ENCODE peak calls at places on chromosome 1, in five cellular contexts. One of them, this sample, is unnamed.

GRCh38 chr1:62989497-62989896 is 205.6 kb downstream of the ATG4C start:
- DNase-seq in uterus: no peak
- DNase-seq in HCT116: peak
- DNase-seq in GM12865: no peak
- DNase-seq in stomach: no peak
- DNase-seq in this sample: no peak

GRCh38 chr1:43366179-43366578 is 1.6 kb downstream of the ELOVL1 start:
- DNase-seq in uterus: no peak
- DNase-seq in HCT116: no peak
- DNase-seq in GM12865: peak
- DNase-seq in stomach: peak
- DNase-seq in this sample: peak

GRCh38 chr1:111045033-111045722 is 81.5 kb upstream of the LRIF1 start:
- DNase-seq in uterus: no peak
- DNase-seq in HCT116: no peak
- DNase-seq in GM12865: peak
- DNase-seq in stomach: peak
- DNase-seq in this sample: peak

GRCh38 chr1:70146488-70146887 is 58.9 kb downstream of the LRRC40 start:
- DNase-seq in uterus: no peak
- DNase-seq in HCT116: no peak
- DNase-seq in GM12865: no peak
- DNase-seq in stomach: no peak
- DNase-seq in this sample: no peak

GRCh38 chr1:53016705-53017104 is 45.3 kb upstream of the PODN start:
- DNase-seq in uterus: no peak
- DNase-seq in HCT116: no peak
- DNase-seq in GM12865: no peak
- DNase-seq in stomach: no peak
- DNase-seq in this sample: no peak

GRCh38 chr1:159170639-159171038 is 776 bp upstream of the CADM3 start:
- DNase-seq in uterus: no peak
- DNase-seq in HCT116: no peak
- DNase-seq in GM12865: no peak
- DNase-seq in stomach: no peak
- DNase-seq in this sample: no peak

GRCh38 chr1:35644204-35644603 is 2.9 kb upstream of the PSMB2 start:
- DNase-seq in uterus: no peak
- DNase-seq in HCT116: no peak
- DNase-seq in GM12865: no peak
- DNase-seq in stomach: no peak
- DNase-seq in this sample: no peak

GRCh38 chr1:26279598-26280332 is at the start of gene SH3BGRL3:
- DNase-seq in uterus: peak
- DNase-seq in HCT116: peak
- DNase-seq in GM12865: peak
- DNase-seq in stomach: peak
- DNase-seq in this sample: peak

GRCh38 chr1:151714820-151715725 is 1.5 kb downstream of the CELF3 start:
- DNase-seq in uterus: no peak
- DNase-seq in HCT116: no peak
- DNase-seq in GM12865: no peak
- DNase-seq in stomach: no peak
- DNase-seq in this sample: no peak

GRCh38 chr1:156914440-156914856 is 6.0 kb upstream of the LRRC71 start:
- DNase-seq in uterus: no peak
- DNase-seq in HCT116: no peak
- DNase-seq in GM12865: no peak
- DNase-seq in stomach: no peak
- DNase-seq in this sample: no peak

GRCh38 chr1:44031900-44032817 is 897 bp upstream of the SLC6A9 start:
- DNase-seq in uterus: no peak
- DNase-seq in HCT116: no peak
- DNase-seq in GM12865: no peak
- DNase-seq in stomach: peak
- DNase-seq in this sample: peak

GRCh38 chr1:1777950-1778826 is at the start of gene NADK:
- DNase-seq in uterus: no peak
- DNase-seq in HCT116: peak
- DNase-seq in GM12865: peak
- DNase-seq in stomach: peak
- DNase-seq in this sample: peak

GRCh38 chr1:213330281-213330680 is 279.2 kb downstream of the RPS6KC1 start:
- DNase-seq in uterus: no peak
- DNase-seq in HCT116: no peak
- DNase-seq in GM12865: no peak
- DNase-seq in stomach: no peak
- DNase-seq in this sample: no peak

GRCh38 chr1:160853756-160854155 is 8.9 kb downstream of the CD244 start:
- DNase-seq in uterus: no peak
- DNase-seq in HCT116: no peak
- DNase-seq in GM12865: no peak
- DNase-seq in stomach: no peak
- DNase-seq in this sample: no peak

GRCh38 chr1:186781731-186782130 is 47.0 kb upstream of the PLA2G4A start:
- DNase-seq in uterus: peak
- DNase-seq in HCT116: no peak
- DNase-seq in GM12865: no peak
- DNase-seq in stomach: no peak
- DNase-seq in this sample: no peak

GRCh38 chr1:234963180-234963903 is 165.3 kb downstream of the TOMM20 start:
- DNase-seq in uterus: peak
- DNase-seq in HCT116: no peak
- DNase-seq in GM12865: peak
- DNase-seq in stomach: peak
- DNase-seq in this sample: peak

GRCh38 chr1:224132901-224133300 is 19.0 kb downstream of the FBXO28 start:
- DNase-seq in uterus: no peak
- DNase-seq in HCT116: no peak
- DNase-seq in GM12865: no peak
- DNase-seq in stomach: no peak
- DNase-seq in this sample: no peak

GRCh38 chr1:3172431-3173112 is 103.6 kb downstream of the PRDM16 start:
- DNase-seq in uterus: no peak
- DNase-seq in HCT116: no peak
- DNase-seq in GM12865: no peak
- DNase-seq in stomach: no peak
- DNase-seq in this sample: no peak

GRCh38 chr1:12540580-12541273 is 77.3 kb downstream of the DHRS3 start:
- DNase-seq in uterus: no peak
- DNase-seq in HCT116: no peak
- DNase-seq in GM12865: no peak
- DNase-seq in stomach: no peak
- DNase-seq in this sample: no peak

GRCh38 chr1:40508375-40509341 is at the start of gene EXO5:
- DNase-seq in uterus: peak
- DNase-seq in HCT116: no peak
- DNase-seq in GM12865: peak
- DNase-seq in stomach: peak
- DNase-seq in this sample: peak

GRCh38 chr1:17438176-17438976 is 1.1 kb downstream of the RCC2 start:
- DNase-seq in uterus: peak
- DNase-seq in HCT116: no peak
- DNase-seq in GM12865: peak
- DNase-seq in stomach: peak
- DNase-seq in this sample: peak

GRCh38 chr1:19661721-19662228 is 2.9 kb upstream of the HTR6 start:
- DNase-seq in uterus: no peak
- DNase-seq in HCT116: peak
- DNase-seq in GM12865: peak
- DNase-seq in stomach: no peak
- DNase-seq in this sample: no peak

GRCh38 chr1:94927405-94928175 is 680 bp upstream of the CNN3 start:
- DNase-seq in uterus: peak
- DNase-seq in HCT116: no peak
- DNase-seq in GM12865: no peak
- DNase-seq in stomach: no peak
- DNase-seq in this sample: no peak
- H3K4me3 ChIP-seq in uterus: peak
- H3K4me3 ChIP-seq in HCT116: peak
- H3K4me3 ChIP-seq in GM12865: peak
- H3K4me3 ChIP-seq in stomach: peak
- H3K4me3 ChIP-seq in this sample: peak

GRCh38 chr1:198105185-198105584 is 51.6 kb upstream of the NEK7 start:
- DNase-seq in uterus: no peak
- DNase-seq in HCT116: no peak
- DNase-seq in GM12865: no peak
- DNase-seq in stomach: no peak
- DNase-seq in this sample: no peak

GRCh38 chr1:198099755-198100154 is 57.0 kb upstream of the NEK7 start:
- DNase-seq in uterus: no peak
- DNase-seq in HCT116: no peak
- DNase-seq in GM12865: no peak
- DNase-seq in stomach: no peak
- DNase-seq in this sample: no peak

GRCh38 chr1:198102454-198102791 is 54.4 kb upstream of the NEK7 start:
- DNase-seq in uterus: no peak
- DNase-seq in HCT116: no peak
- DNase-seq in GM12865: no peak
- DNase-seq in stomach: no peak
- DNase-seq in this sample: no peak

GRCh38 chr1:198106007-198106406 is 50.8 kb upstream of the NEK7 start:
- DNase-seq in uterus: no peak
- DNase-seq in HCT116: no peak
- DNase-seq in GM12865: no peak
- DNase-seq in stomach: no peak
- DNase-seq in this sample: no peak

GRCh38 chr1:198101716-198102453 is 54.9 kb upstream of the NEK7 start:
- DNase-seq in uterus: no peak
- DNase-seq in HCT116: no peak
- DNase-seq in GM12865: no peak
- DNase-seq in stomach: no peak
- DNase-seq in this sample: no peak
- H3K4me3 ChIP-seq in uterus: no peak
- H3K4me3 ChIP-seq in HCT116: no peak
- H3K4me3 ChIP-seq in GM12865: no peak
- H3K4me3 ChIP-seq in stomach: no peak
- H3K4me3 ChIP-seq in this sample: no peak

DNA sequence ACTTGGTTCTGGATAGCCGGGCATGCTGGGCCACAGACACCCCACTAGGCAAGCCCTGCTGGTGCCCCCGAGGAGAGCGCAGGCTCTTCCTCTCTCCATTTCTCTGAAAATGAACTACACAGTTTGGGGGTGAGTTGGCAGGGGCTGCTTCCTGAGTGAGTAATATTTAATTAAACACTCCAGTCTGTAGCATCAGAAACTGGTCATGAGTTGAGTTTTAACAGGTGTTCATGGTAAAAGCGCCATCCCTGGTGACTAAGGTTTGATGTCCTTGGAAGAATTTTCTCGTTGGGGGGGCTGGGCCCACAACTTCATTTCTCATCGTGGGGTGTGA is 1.7 kb downstream of the SPSB1 start:
- DNase-seq in uterus: peak
- DNase-seq in HCT116: no peak
- DNase-seq in GM12865: no peak
- DNase-seq in stomach: no peak
- DNase-seq in this sample: no peak
- H3K4me3 ChIP-seq in uterus: peak
- H3K4me3 ChIP-seq in HCT116: peak
- H3K4me3 ChIP-seq in GM12865: no peak
- H3K4me3 ChIP-seq in stomach: peak
- H3K4me3 ChIP-seq in this sample: peak

DNA sequence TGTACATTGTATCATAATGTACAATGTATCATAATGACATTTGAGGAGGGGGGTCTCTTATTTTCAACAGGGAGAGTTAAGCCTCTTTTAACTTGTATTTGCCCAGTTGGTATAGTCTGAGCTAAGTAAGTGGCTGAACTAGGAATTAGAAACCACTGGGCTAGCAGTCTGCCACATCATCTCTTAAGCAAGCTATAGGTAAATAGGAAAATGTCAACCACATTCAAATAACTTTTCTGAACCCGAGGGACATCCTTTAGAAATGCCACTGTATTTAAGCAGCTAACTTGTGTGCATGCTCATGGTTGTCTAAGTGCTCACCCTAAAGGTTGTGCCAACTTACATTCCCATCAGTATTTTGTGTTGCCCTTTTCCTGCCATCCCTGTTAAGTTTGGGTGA is 35.5 kb upstream of the ASB17 start:
- DNase-seq in uterus: no peak
- DNase-seq in HCT116: no peak
- DNase-seq in GM12865: no peak
- DNase-seq in stomach: no peak
- DNase-seq in this sample: no peak
- H3K4me3 ChIP-seq in uterus: no peak
- H3K4me3 ChIP-seq in HCT116: no peak
- H3K4me3 ChIP-seq in GM12865: no peak
- H3K4me3 ChIP-seq in stomach: no peak
- H3K4me3 ChIP-seq in this sample: no peak

GRCh38 chr1:37931493-37932158 is 15.2 kb downstream of the INPP5B start:
- DNase-seq in uterus: peak
- DNase-seq in HCT116: peak
- DNase-seq in GM12865: peak
- DNase-seq in stomach: peak
- DNase-seq in this sample: peak
- H3K4me3 ChIP-seq in uterus: peak
- H3K4me3 ChIP-seq in HCT116: peak
- H3K4me3 ChIP-seq in GM12865: peak
- H3K4me3 ChIP-seq in stomach: peak
- H3K4me3 ChIP-seq in this sample: peak

DNA sequence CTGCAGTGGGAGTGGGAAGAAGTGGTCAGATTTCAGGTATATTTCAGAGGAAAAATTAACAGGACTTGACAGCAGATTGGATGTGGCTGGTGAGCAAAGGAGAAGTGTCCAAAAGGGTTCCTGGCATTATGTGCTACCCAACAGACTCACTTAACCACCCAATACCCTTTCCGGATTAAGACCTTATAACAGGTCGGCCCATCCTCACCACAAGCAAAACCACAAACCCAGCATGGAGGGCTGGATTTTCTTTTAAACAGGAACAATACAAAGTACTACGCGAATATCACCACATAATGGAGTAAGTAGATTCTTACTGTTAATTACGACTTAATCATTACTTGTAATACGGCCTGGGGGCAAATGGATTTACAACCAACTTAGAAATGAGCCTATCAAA is 59.2 kb downstream of the WDR64 start:
- DNase-seq in uterus: no peak
- DNase-seq in HCT116: no peak
- DNase-seq in GM12865: no peak
- DNase-seq in stomach: no peak
- DNase-seq in this sample: no peak
- H3K4me3 ChIP-seq in uterus: no peak
- H3K4me3 ChIP-seq in HCT116: no peak
- H3K4me3 ChIP-seq in GM12865: no peak
- H3K4me3 ChIP-seq in stomach: no peak
- H3K4me3 ChIP-seq in this sample: no peak

This sample was measured in thyroid gland.